ENCODE peak calls at places on chromosomes 4 and X, in nine cellular contexts. M is IMR-90, D is heart left ventricle, Q is stomach, T is body of pancreas, E is GM12878, C is Peyer's patch, U is ovary, O is upper lobe of left lung. B is an unnamed sample.
A peak's percentile ranks its signal among the peaks of the same experiment; 100 is the strongest.

GRCh38 chrX:40068048-40068447 is 29.7 kb downstream of the BCOR start:
- DNase-seq in M (no peak), D (no peak), Q (no peak), T (no peak), E (no peak), C (no peak), U (no peak), O (no peak), B (no peak)

GRCh38 chr4:55398461-55398860 is 2.7 kb downstream of the TMEM165 start:
- DNase-seq in M (peak; percentile 75), D (no peak), Q (no peak), T (no peak), E (no peak), C (no peak), U (no peak), O (no peak), B (no peak)

GRCh38 chrX:110322603-110323002 is 4.7 kb upstream of the AMMECR1 start:
- DNase-seq in M (peak; percentile 28), D (no peak), Q (no peak), T (no peak), E (no peak), C (no peak), U (no peak), O (no peak), B (no peak)

GRCh38 chr4:80263541-80264351 is 2.7 kb upstream of the FGF5 start:
- DNase-seq in M (no peak), D (no peak), Q (no peak), T (no peak), E (no peak), C (no peak), U (no peak), O (no peak), B (no peak)

GRCh38 chrX:34559325-34559724 is 97.8 kb downstream of the TMEM47 start:
- DNase-seq in M (peak; percentile 17), D (no peak), Q (no peak), T (no peak), E (no peak), C (no peak), U (no peak), O (no peak), B (no peak)

GRCh38 chrX:11591712-11592351 is 73.9 kb downstream of the ARHGAP6 start:
- DNase-seq in M (no peak), D (no peak), Q (no peak), T (no peak), E (no peak), C (no peak), U (no peak), O (no peak), B (no peak)

GRCh38 chr4:113101669-113102068 is 52.2 kb downstream of the ANK2 start:
- DNase-seq in M (peak; percentile 5), D (no peak), Q (no peak), T (no peak), E (no peak), C (no peak), U (no peak), O (no peak), B (no peak)

GRCh38 chrX:12996934-12997435 is 22.1 kb downstream of the TMSB4X start:
- DNase-seq in M (no peak), D (no peak), Q (no peak), T (no peak), E (no peak), C (no peak), U (no peak), O (no peak), B (no peak)

GRCh38 chrX:115344885-115345653 is 55.6 kb downstream of the LUZP4 start:
- DNase-seq in M (peak; percentile 95), D (peak; percentile 88), Q (peak; percentile 65), T (peak; percentile 66), E (no peak), C (no peak), U (peak; percentile 85), O (peak; percentile 90), B (peak; percentile 89)

GRCh38 chr4:112280657-112281056 is 5.0 kb downstream of the TIFA start:
- DNase-seq in M (no peak), D (no peak), Q (no peak), T (no peak), E (no peak), C (no peak), U (no peak), O (no peak), B (no peak)

GRCh38 chrX:96563663-96564062 is 121.0 kb upstream of the DIAPH2 start:
- DNase-seq in M (peak; percentile 64), D (no peak), Q (no peak), T (no peak), E (no peak), C (no peak), U (no peak), O (no peak), B (no peak)

GRCh38 chrX:39633293-39633692 is 464.5 kb downstream of the BCOR start:
- DNase-seq in M (no peak), D (no peak), Q (no peak), T (no peak), E (no peak), C (no peak), U (no peak), O (no peak), B (no peak)

DNA sequence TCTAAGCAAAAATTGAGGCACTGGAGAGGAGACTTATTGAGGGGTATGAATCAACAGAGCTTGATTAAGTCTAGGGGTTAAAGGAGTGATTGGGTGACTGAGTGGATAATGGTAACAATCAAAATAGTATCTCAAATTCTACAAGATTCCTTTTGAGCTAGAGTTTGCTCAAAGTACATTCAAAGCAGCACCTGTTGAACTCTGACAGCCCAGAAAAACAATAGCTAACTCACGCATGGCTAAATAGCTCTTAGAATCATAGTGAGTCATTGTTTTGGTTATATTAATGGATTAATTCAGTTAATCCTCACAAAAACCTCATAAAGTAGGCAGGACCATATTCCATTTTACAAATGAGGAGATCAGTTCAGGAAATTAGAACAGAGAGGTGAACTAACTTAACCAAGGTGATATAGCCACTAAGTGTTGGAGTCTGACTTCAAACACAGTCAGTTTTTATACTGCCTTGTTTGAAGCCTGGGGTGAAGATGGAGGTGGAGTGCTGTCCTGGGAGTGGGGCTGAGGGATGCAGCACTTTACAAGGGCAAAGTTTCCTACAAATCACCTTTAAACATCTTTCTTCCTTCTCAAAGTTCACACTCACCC is 35.9 kb upstream of the PPM1K start:
- DNase-seq in M (no peak), D (no peak), Q (no peak), T (no peak), E (no peak), C (no peak), U (no peak), O (no peak), B (no peak)
- TF ChIP-seq POLR2A in M (no peak), D (no peak), Q (no peak), T (no peak), E (no peak), C (no peak), U (no peak), O (no peak), B (no peak)

DNA sequence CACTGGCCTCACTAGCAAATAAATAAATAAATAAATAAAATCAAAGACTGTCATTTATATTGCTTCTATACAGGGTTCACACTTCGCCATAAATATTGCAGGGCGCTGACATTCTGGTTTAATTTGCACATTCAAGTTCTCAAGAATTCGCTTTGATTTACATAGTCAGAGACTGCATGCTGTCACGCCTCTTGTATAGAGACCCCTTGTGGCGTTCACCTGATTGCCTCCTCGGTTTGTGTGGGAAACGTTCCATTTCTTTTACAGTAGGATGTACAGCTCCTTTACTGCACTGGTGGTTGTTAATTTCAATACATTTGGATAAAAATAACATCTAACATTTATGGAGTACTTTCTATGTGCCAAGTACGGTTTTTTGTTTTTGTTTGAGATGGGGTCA is 71.3 kb upstream of the ADGRG2 start:
- DNase-seq in M (no peak), D (no peak), Q (no peak), T (no peak), E (no peak), C (no peak), U (no peak), O (no peak), B (no peak)
- TF ChIP-seq CTCF in M (no peak), D (no peak), Q (no peak), T (no peak), E (no peak), C (no peak), U (no peak), O (no peak), B (no peak)

DNA sequence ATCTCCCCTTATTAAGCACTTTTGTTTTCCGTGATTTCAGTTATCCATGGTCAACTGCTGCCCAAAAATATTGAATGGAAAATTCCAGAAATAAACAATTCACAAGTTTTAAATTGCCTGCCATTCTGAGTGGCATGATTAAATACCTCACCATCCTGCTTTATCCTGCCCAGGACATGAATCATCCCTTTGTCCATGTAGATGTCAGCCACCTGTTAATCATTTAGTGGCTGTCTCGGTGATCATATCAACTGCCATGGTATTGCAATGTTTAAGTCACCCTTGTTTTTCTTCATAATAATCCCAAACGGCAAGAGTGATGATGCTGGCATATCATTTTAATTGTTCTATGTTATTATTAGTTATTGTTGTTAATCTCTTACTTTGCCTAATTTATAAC is 79.8 kb upstream of the LHFPL1 start:
- DNase-seq in M (no peak), D (no peak), Q (no peak), T (no peak), E (no peak), C (no peak), U (no peak), O (no peak), B (no peak)
- H3K27me3 ChIP-seq in M (peaks cover 11% of the 10 kb centered on the region), D (no peaks in the 10 kb centered on the region), Q (no peaks in the 10 kb centered on the region), T (no peaks in the 10 kb centered on the region), E (no peaks in the 10 kb centered on the region), C (no peaks in the 10 kb centered on the region), U (no peaks in the 10 kb centered on the region), O (no peaks in the 10 kb centered on the region), B (no peaks in the 10 kb centered on the region)

GRCh38 chr4:155371432-155372043 is 5.2 kb downstream of the MAP9 start:
- DNase-seq in M (peak; percentile 21), D (no peak), Q (no peak), T (no peak), E (no peak), C (no peak), U (no peak), O (no peak), B (no peak)

GRCh38 chr4:155377281-155377680 is 516 bp upstream of the MAP9 start:
- DNase-seq in M (peak; percentile 15), D (no peak), Q (no peak), T (no peak), E (no peak), C (no peak), U (no peak), O (no peak), B (no peak)

DNA sequence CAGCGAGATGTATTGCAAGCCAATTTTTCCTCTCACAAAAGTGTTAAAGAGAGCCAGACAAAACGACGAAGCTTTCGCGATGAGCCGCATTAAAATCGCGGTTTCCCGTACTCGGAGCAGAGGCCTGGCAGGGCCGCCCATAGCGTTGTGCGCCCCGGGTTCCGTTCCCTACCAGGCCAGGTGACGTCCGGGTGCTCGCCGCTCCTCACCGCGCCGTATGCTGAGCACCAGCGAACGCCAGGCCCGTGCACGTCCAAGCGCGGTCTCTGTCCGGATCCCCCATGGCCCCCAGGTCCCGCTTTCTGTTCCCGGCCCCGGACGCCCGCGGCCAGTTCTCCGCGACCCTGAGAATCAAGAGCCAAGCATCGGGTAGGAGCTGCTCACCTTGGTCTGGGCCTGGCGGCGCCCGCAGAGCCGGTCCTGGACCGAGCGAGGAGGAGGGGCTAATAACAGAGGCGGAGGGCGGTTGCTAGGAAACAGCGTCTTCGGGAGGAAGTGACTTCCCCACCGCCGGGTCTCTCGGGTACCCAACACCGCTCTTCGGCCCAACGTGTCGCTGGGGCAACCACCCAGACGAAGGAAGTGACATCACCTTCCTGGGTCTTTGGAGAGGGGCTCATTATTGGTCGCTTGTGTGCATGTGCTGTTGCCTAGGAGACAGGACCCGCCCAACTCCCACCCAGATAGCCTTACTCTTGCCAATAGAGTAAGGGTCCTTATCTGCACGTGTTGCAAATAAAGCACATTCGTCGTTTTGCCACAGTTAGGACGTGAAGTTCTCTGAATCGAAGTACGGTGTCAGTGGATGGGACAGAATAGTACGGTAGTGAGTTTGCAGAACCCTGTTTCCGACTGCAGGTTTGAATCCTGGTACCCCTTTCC is at the start of gene MAP9:
- DNase-seq in M (peak; percentile 93), D (peak; percentile 94), Q (peak; percentile 84), T (peak; percentile 92), E (peak; percentile 78), C (peak; percentile 94), U (peak; percentile 83), O (peak; percentile 95), B (peak; percentile 64)
- TF ChIP-seq POLR2A in M (no peak), D (no peak), Q (no peak), T (peak; percentile 57), E (peak; percentile 28), C (no peak), U (no peak), O (no peak), B (no peak)

B was measured in right lobe of liver.